ENCODE peak calls at places on chromosomes 4 and X, in six cellular contexts. V, U, P, X, W and E are unnamed samples.

GRCh38 chr4:1792832-1793495 is at the start of gene FGFR3:
- DNase-seq in V (peak; percentile 19), U (no peak), P (no peak), X (peak; percentile 11), W (no peak), E (peak; percentile 93)

GRCh38 chrX:136162827-136163427 is 15.6 kb downstream of the FHL1 start:
- DNase-seq in V (peak; percentile 9), U (no peak), P (peak; percentile 61), X (peak; percentile 64), W (no peak), E (no peak)

GRCh38 chrX:781216-782211 is 150.9 kb downstream of the SHOX start:
- DNase-seq in V (no peak), U (no peak), P (no peak), X (no peak), W (no peak), E (no peak)

GRCh38 chr4:5956285-5957021 is 61.8 kb downstream of the C4orf50 start:
- DNase-seq in V (no peak), U (peak; percentile 70), P (no peak), X (no peak), W (no peak), E (no peak)

GRCh38 chr4:52142816-52143215 is 91.7 kb downstream of the SPATA18 start:
- DNase-seq in V (no peak), U (no peak), P (no peak), X (no peak), W (no peak), E (no peak)

GRCh38 chrX:11341274-11342256 is 48.4 kb downstream of the AMELX start:
- DNase-seq in V (no peak), U (peak; percentile 27), P (peak; percentile 88), X (peak; percentile 94), W (no peak), E (no peak)

GRCh38 chrX:37060999-37061398 is 52.8 kb downstream of the FAM47C start:
- DNase-seq in V (no peak), U (no peak), P (peak; percentile 52), X (peak; percentile 56), W (no peak), E (no peak)

GRCh38 chrX:12570859-12571501 is 220.2 kb upstream of the PRPS2 start:
- DNase-seq in V (no peak), U (no peak), P (no peak), X (no peak), W (no peak), E (no peak)

GRCh38 chr4:762211-763190 is 56.9 kb downstream of the PCGF3 start:
- DNase-seq in V (no peak), U (no peak), P (no peak), X (peak; percentile 45), W (no peak), E (no peak)

GRCh38 chr4:27084685-27085356 is 224.2 kb downstream of the STIM2 start:
- DNase-seq in V (no peak), U (no peak), P (peak; percentile 21), X (peak; percentile 14), W (no peak), E (no peak)

GRCh38 chr4:2177443-2178093 is 64.4 kb downstream of the HAUS3 start:
- DNase-seq in V (no peak), U (no peak), P (no peak), X (peak; percentile 10), W (no peak), E (no peak)

GRCh38 chrX:9379697-9380551 is 84.9 kb upstream of the TBL1X start:
- DNase-seq in V (no peak), U (no peak), P (peak; percentile 58), X (peak; percentile 37), W (no peak), E (no peak)

GRCh38 chr4:182969651-182970279 is 52.6 kb upstream of the DCTD start:
- DNase-seq in V (no peak), U (no peak), P (no peak), X (no peak), W (no peak), E (no peak)

GRCh38 chr4:186227221-186227620 is at the start of gene KLKB1:
- DNase-seq in V (no peak), U (no peak), P (peak; percentile 19), X (peak; percentile 46), W (no peak), E (no peak)

GRCh38 chr4:1611501-1611870 is 72.6 kb downstream of the FAM53A start:
- DNase-seq in V (no peak), U (no peak), P (no peak), X (no peak), W (no peak), E (no peak)

GRCh38 chr4:150119492-150119891 is 41.2 kb downstream of the DCLK2 start:
- DNase-seq in V (no peak), U (no peak), P (peak; percentile 36), X (peak; percentile 41), W (no peak), E (no peak)

GRCh38 chr4:90403781-90404180 is 276.6 kb downstream of the CCSER1 start:
- DNase-seq in V (no peak), U (no peak), P (peak; percentile 4), X (no peak), W (no peak), E (no peak)

GRCh38 chr4:2818351-2818939 is 25.2 kb upstream of the ADD1 start:
- DNase-seq in V (no peak), U (no peak), P (no peak), X (no peak), W (no peak), E (no peak)

GRCh38 chr4:4762909-4763814 is 96.3 kb upstream of the MSX1 start:
- DNase-seq in V (no peak), U (no peak), P (peak; percentile 63), X (peak; percentile 59), W (peak; percentile 92), E (peak; percentile 59)

GRCh38 chr4:71287305-71287704 is 51.5 kb upstream of the SLC4A4 start:
- DNase-seq in V (no peak), U (no peak), P (no peak), X (no peak), W (no peak), E (no peak)

GRCh38 chr4:8192748-8193738 is 6.0 kb upstream of the SH3TC1 start:
- DNase-seq in V (no peak), U (peak; percentile 63), P (peak; percentile 70), X (peak; percentile 61), W (peak; percentile 57), E (peak; percentile 66)

GRCh38 chr4:137768196-137768595 is 235.9 kb upstream of the PCDH18 start:
- DNase-seq in V (no peak), U (no peak), P (peak; percentile 58), X (peak; percentile 23), W (no peak), E (no peak)

GRCh38 chr4:182644326-182645050 is 272.7 kb downstream of the DCTD start:
- DNase-seq in V (no peak), U (no peak), P (peak; percentile 65), X (peak; percentile 23), W (no peak), E (no peak)

GRCh38 chrX:39859991-39860861 is 237.5 kb downstream of the BCOR start:
- DNase-seq in V (peak; percentile 45), U (no peak), P (peak; percentile 78), X (peak; percentile 85), W (peak; percentile 79), E (no peak)

GRCh38 chr4:94577136-94577535 is 125.4 kb downstream of the PDLIM5 start:
- DNase-seq in V (no peak), U (peak; percentile 43), P (peak; percentile 77), X (peak; percentile 76), W (no peak), E (no peak)

GRCh38 chrX:104922206-104922621 is 298.3 kb downstream of the TEX13A start:
- DNase-seq in V (peak; percentile 17), U (peak; percentile 67), P (peak; percentile 65), X (peak; percentile 74), W (peak; percentile 49), E (peak; percentile 6)

GRCh38 chr4:101306225-101306624 is 41.1 kb downstream of the PPP3CA start:
- DNase-seq in V (no peak), U (no peak), P (peak; percentile 14), X (no peak), W (peak; percentile 31), E (no peak)